ENCODE peak calls at places on chromosomes 1 and 21, in five cellular contexts. K is suprapubic skin, G is HCT116, U is breast epithelium, P is Panc1. A is an unnamed sample.

GRCh38 chr1:115782571-115783281 is 14.2 kb upstream of the CASQ2 start:
- DNase-seq in K (no peak), G (peak), U (no peak), P (no peak), A (no peak)

GRCh38 chr1:222852326-222852725 is 37.5 kb downstream of the DISP1 start:
- DNase-seq in K (no peak), G (no peak), U (no peak), P (no peak), A (no peak)

GRCh38 chr1:32250893-32251716 is at the start of gene LCK:
- DNase-seq in K (no peak), G (no peak), U (no peak), P (no peak), A (no peak)

GRCh38 chr1:85743814-85744213 is 35.6 kb upstream of the ZNHIT6 start:
- DNase-seq in K (no peak), G (no peak), U (no peak), P (no peak), A (no peak)

GRCh38 chr1:193114485-193115095 is 7.2 kb upstream of the CDC73 start:
- DNase-seq in K (no peak), G (no peak), U (no peak), P (no peak), A (no peak)

GRCh38 chr21:38859852-38860251 is 54.1 kb downstream of the ETS2 start:
- DNase-seq in K (no peak), G (no peak), U (no peak), P (no peak), A (no peak)

GRCh38 chr21:36639769-36640168 is 59.1 kb upstream of the SIM2 start:
- DNase-seq in K (no peak), G (no peak), U (no peak), P (no peak), A (no peak)

GRCh38 chr21:44350773-44351481 is 2.5 kb upstream of the TRPM2 start:
- DNase-seq in K (peak), G (no peak), U (no peak), P (no peak), A (no peak)

GRCh38 chr1:182357913-182358312 is 33.7 kb downstream of the GLUL start:
- DNase-seq in K (no peak), G (no peak), U (no peak), P (no peak), A (no peak)

GRCh38 chr1:54112969-54113368 is 39.8 kb downstream of the CDCP2 start:
- DNase-seq in K (no peak), G (no peak), U (no peak), P (no peak), A (no peak)

GRCh38 chr21:39845581-39846130 is 21.6 kb upstream of the PCP4 start:
- DNase-seq in K (no peak), G (no peak), U (no peak), P (no peak), A (no peak)

GRCh38 chr21:21971384-21971783 is 973.2 kb downstream of the NCAM2 start:
- DNase-seq in K (no peak), G (no peak), U (no peak), P (no peak), A (no peak)

GRCh38 chr1:8903908-8904650 is 25.6 kb upstream of the ENO1 start:
- DNase-seq in K (peak), G (no peak), U (peak), P (peak), A (peak)

GRCh38 chr1:1629430-1630190 is 2.4 kb upstream of the MMP23B start:
- DNase-seq in K (peak), G (no peak), U (no peak), P (no peak), A (no peak)

GRCh38 chr1:30872948-30873263 is 35.7 kb downstream of the SDC3 start:
- DNase-seq in K (no peak), G (no peak), U (no peak), P (no peak), A (no peak)

GRCh38 chr1:23216771-23217420 is 406 bp downstream of the HTR1D start:
- DNase-seq in K (no peak), G (no peak), U (no peak), P (no peak), A (peak)

GRCh38 chr1:57204942-57205787 is 218.7 kb downstream of the DAB1 start:
- DNase-seq in K (no peak), G (no peak), U (no peak), P (no peak), A (no peak)

GRCh38 chr1:19892628-19893168 is 10.5 kb downstream of the OTUD3 start:
- DNase-seq in K (no peak), G (no peak), U (no peak), P (no peak), A (no peak)

GRCh38 chr1:175207971-175208370 is 15.4 kb upstream of the KIAA0040 start:
- DNase-seq in K (no peak), G (no peak), U (no peak), P (no peak), A (no peak)

GRCh38 chr1:24978383-24979032 is 48.4 kb upstream of the RUNX3 start:
- DNase-seq in K (no peak), G (no peak), U (no peak), P (no peak), A (no peak)

GRCh38 chr21:42863504-42863870 is 15.9 kb downstream of the WDR4 start:
- DNase-seq in K (no peak), G (no peak), U (no peak), P (no peak), A (no peak)

GRCh38 chr1:157966034-157966671 is 27.3 kb upstream of the KIRREL1 start:
- DNase-seq in K (no peak), G (no peak), U (no peak), P (no peak), A (no peak)

GRCh38 chr1:101105877-101106276 is 80.3 kb upstream of the DPH5 start:
- DNase-seq in K (no peak), G (no peak), U (no peak), P (no peak), A (no peak)

GRCh38 chr1:31483012-31483946 is 70.3 kb downstream of the SERINC2 start:
- DNase-seq in K (peak), G (no peak), U (peak), P (no peak), A (peak)

GRCh38 chr1:111399792-111400610 is 27.5 kb downstream of the OVGP1 start:
- DNase-seq in K (no peak), G (peak), U (peak), P (peak), A (peak)

GRCh38 chr1:66354311-66354922 is 179.5 kb upstream of the SGIP1 start:
- DNase-seq in K (no peak), G (no peak), U (no peak), P (no peak), A (no peak)

GRCh38 chr1:15882665-15883064 is 35.2 kb downstream of the SPEN start:
- DNase-seq in K (peak), G (no peak), U (no peak), P (no peak), A (no peak)

GRCh38 chr1:180294711-180295110 is 64.6 kb downstream of the LHX4 start:
- DNase-seq in K (no peak), G (no peak), U (no peak), P (no peak), A (no peak)

GRCh38 chr1:118821801-118822200 is 166.3 kb downstream of the TBX15 start:
- DNase-seq in K (no peak), G (no peak), U (no peak), P (no peak), A (no peak)

GRCh38 chr1:169874229-169874628 is 19.5 kb downstream of the SCYL3 start:
- DNase-seq in K (no peak), G (no peak), U (no peak), P (no peak), A (no peak)

GRCh38 chr1:35537788-35538187 is 19.4 kb downstream of the KIAA0319L start:
- DNase-seq in K (no peak), G (no peak), U (no peak), P (no peak), A (no peak)

GRCh38 chr1:206706298-206706791 is 21.6 kb downstream of the MAPKAPK2 start:
- DNase-seq in K (peak), G (no peak), U (no peak), P (no peak), A (no peak)

GRCh38 chr1:115107501-115108260 is 18.4 kb upstream of the TSPAN2 start:
- DNase-seq in K (no peak), G (no peak), U (no peak), P (no peak), A (no peak)

GRCh38 chr1:174217787-174218574 is 58.7 kb downstream of the RABGAP1L start:
- DNase-seq in K (no peak), G (peak), U (no peak), P (peak), A (no peak)

GRCh38 chr1:225146478-225146877 is 217.0 kb downstream of the DNAH14 start:
- DNase-seq in K (no peak), G (no peak), U (no peak), P (no peak), A (no peak)
- TF ChIP-seq CTCF in K (no peak), G (no peak), U (no peak), P (no peak), A (no peak)

DNA sequence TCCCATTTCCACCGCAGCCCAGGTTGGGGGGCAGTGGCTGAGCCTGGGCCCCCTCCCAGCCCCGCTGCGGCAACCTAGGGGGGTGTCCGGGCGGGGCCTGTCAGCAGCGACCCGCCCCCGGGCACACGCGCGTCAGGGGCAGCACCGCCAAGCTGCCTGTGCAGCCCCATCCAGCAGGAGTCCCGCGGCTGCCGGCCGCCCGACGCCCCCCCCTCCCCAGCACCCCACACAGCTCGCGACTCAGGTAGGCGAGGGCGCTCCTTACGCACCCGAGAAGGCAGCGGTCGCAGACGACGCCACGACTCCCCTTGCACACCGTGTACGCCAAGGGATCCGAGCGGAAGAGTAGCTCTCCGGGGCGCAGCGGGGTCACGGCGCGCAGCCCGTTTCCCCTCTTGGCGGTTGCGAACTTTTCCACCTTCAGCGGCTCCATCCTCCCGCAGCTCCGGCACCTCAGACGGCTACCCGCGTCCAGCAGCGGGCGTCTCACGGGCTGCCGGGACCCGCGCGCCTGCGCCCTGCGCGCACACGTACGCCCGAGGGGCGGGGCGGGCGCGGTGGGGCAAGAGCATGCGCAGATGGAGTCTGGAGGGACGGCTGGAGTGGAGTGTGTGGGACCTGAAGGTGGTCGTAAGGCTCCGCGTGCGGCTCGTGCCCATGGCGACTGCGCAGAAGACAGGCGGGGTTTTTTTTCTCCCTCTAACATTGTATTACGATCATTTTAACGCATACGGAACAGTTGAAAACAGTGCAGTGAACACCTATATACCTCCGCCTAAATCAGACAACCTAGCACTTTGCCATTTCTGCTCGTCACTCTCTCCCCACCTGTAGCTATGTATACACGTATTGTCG is at the start of gene SMYD3:
- DNase-seq in K (peak), G (peak), U (no peak), P (no peak), A (peak)
- TF ChIP-seq POLR2AphosphoS5 in K (no peak), G (peak), U (no peak), P (peak), A (peak)

DNA sequence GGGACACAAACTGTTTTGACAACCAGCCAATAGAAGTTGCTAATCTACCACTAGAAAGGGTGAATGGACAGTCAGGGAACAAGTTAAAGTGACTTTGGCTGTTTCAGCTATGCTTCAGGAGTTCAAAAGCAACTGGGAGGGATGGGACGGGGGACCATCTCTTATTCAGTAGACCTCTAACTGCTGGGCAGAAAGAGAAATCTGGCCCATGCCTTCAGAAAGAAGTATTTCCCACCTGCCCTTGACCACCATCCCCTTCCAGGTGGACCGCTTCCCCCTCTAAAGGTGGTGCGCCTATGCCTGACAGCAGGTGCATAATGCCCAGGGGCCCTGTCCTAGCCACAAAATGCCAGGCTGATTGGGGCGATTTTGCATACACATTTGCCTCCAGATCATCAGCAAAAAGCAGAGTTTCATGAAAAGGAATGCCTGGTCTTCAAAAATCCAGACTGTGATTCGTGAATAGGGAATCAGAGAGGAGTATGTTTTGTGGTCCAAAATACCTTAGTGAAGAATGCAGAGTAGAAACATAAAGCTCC is 5.1 kb downstream of the ITPKB start:
- DNase-seq in K (peak), G (no peak), U (no peak), P (no peak), A (no peak)
- H3K4me3 ChIP-seq in K (peak), G (no peak), U (peak), P (no peak), A (peak)

GRCh38 chr1:213938776-213939175 is 49.0 kb upstream of the PROX1 start:
- DNase-seq in K (no peak), G (no peak), U (no peak), P (no peak), A (no peak)

GRCh38 chr1:213936571-213936970 is 51.2 kb upstream of the PROX1 start:
- DNase-seq in K (no peak), G (no peak), U (no peak), P (no peak), A (no peak)

GRCh38 chr1:213939888-213940287 is 47.9 kb upstream of the PROX1 start:
- DNase-seq in K (no peak), G (no peak), U (no peak), P (no peak), A (no peak)

GRCh38 chr1:213931804-213932203 is 56.0 kb upstream of the PROX1 start:
- DNase-seq in K (no peak), G (peak), U (no peak), P (no peak), A (no peak)

DNA sequence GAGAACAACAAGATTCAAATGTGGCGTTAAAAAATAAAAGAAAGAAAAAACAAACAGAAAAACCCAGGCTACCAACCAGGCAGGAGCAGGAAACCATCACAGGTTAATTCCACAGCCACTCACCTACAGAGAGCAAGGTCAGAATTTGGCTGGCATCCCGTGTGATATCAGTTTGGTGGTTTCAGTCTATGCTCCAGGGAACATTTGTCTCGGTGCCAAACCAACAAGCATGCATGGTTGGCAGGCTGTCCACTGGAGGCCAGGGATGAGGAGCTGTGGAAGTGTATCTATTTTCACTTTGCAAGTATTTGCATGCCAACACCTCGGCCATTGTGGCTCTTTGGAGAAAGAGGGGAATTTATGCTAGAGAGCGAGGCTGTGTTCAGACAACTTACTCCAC is 53.1 kb upstream of the PROX1 start:
- DNase-seq in K (no peak), G (no peak), U (peak), P (no peak), A (peak)
- TF ChIP-seq CTCF in K (no peak), G (no peak), U (no peak), P (no peak), A (no peak)